ENCODE peak calls at places on chromosomes 4 and X, in four cellular contexts. R is K562, W is HepG2, D is GM12878. C is an unnamed sample.

GRCh38 chr4:8838296-8838695 is 33.3 kb downstream of the HMX1 start:
- DNase-seq in W (no peak), R (no peak), D (no peak), C (no peak)

GRCh38 chr4:48329976-48330375 is 11.4 kb upstream of the SLAIN2 start:
- DNase-seq in D (no peak), R (no peak), W (no peak), C (no peak)

GRCh38 chrX:96719161-96719875 is 34.7 kb downstream of the DIAPH2 start:
- DNase-seq in W (no peak), R (no peak), D (no peak), C (no peak)

GRCh38 chr4:120555058-120555457 is 367.5 kb downstream of the PRDM5 start:
- DNase-seq in R (no peak), W (no peak), D (no peak), C (no peak)

GRCh38 chr4:37908488-37909343 is 17.8 kb downstream of the TBC1D1 start:
- DNase-seq in D (no peak), W (no peak), R (no peak), C (no peak)

GRCh38 chr4:110170861-110171260 is 27.6 kb downstream of the ELOVL6 start:
- DNase-seq in D (no peak), W (no peak), R (no peak), C (peak)

GRCh38 chr4:3226467-3226866 is 22.5 kb upstream of the MSANTD1 start:
- DNase-seq in D (no peak), W (no peak), R (no peak), C (no peak)

GRCh38 chr4:178963646-178964045 is 1521.4 kb upstream of the AGA start:
- DNase-seq in D (no peak), W (no peak), R (no peak), C (no peak)

GRCh38 chr4:25915359-25915716 is 1.3 kb downstream of the SMIM20 start:
- DNase-seq in D (no peak), R (peak), W (no peak), C (no peak)

GRCh38 chr4:183118585-183118984 is 19.5 kb downstream of the WWC2 start:
- DNase-seq in W (no peak), D (no peak), R (no peak), C (no peak)

GRCh38 chr4:141058739-141059507 is 74.3 kb downstream of the RNF150 start:
- DNase-seq in W (no peak), R (no peak), D (no peak), C (no peak)

GRCh38 chrX:7083468-7084396 is 63.8 kb upstream of the STS start:
- DNase-seq in W (no peak), R (no peak), D (peak), C (no peak)

GRCh38 chr4:3452376-3452775 is 10.6 kb downstream of the HGFAC start:
- DNase-seq in W (peak), D (no peak), R (peak), C (peak)

GRCh38 chr4:71338846-71339593 is at the start of gene SLC4A4:
- DNase-seq in D (peak), R (no peak), W (no peak), C (no peak)
- TF ChIP-seq CBFB in D (peak), R (no peak), W (no peak), C (no peak)

GRCh38 chr4:66014146-66014765 is 344.0 kb upstream of the EPHA5 start:
- DNase-seq in D (no peak), W (peak), R (no peak), C (peak)
- TF ChIP-seq CBFB in D (no peak), W (no peak), R (no peak), C (no peak)

GRCh38 chr4:98482847-98483806 is 175.3 kb downstream of the TSPAN5 start:
- DNase-seq in W (peak), R (no peak), D (peak), C (no peak)
- TF ChIP-seq CBFB in W (no peak), R (no peak), D (no peak), C (no peak)

GRCh38 chr4:89284828-89285227 is 22.8 kb downstream of the GPRIN3 start:
- DNase-seq in W (no peak), R (no peak), D (no peak), C (no peak)
- TF ChIP-seq CBFB in W (no peak), R (no peak), D (no peak), C (no peak)

DNA sequence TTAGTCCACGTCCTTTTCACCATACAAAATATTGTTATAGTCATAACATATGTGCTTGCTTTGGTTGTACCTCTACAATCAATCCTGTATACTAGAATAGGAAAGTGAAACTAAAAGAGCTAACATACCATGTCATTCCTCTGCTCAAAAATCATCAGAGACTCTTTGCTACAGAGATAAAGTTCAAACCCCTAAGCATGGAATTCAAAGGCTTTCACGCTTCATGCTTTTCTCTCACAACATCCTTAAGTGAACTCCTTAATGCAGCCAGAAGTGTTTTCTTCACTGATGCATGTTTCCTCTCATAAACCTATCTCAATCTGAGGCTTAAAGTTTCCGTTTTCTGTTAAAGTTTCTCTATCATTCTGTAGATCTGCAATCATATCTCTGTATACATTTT is 744.6 kb upstream of the IGFBP7 start:
- DNase-seq in W (no peak), R (no peak), D (no peak), C (no peak)
- TF ChIP-seq CBFB in W (no peak), R (no peak), D (no peak), C (no peak)

GRCh38 chr4:1232661-1233621 is 16.0 kb downstream of the CTBP1 start:
- DNase-seq in D (no peak), R (no peak), W (no peak), C (no peak)

GRCh38 chr4:1235381-1236102 is 13.4 kb downstream of the CTBP1 start:
- DNase-seq in R (no peak), D (no peak), W (no peak), C (no peak)

GRCh38 chr4:1234296-1234695 is 14.6 kb downstream of the CTBP1 start:
- DNase-seq in D (no peak), W (no peak), R (no peak), C (no peak)

GRCh38 chr4:1234811-1235292 is 14.1 kb downstream of the CTBP1 start:
- DNase-seq in W (no peak), R (no peak), D (no peak), C (no peak)

DNA sequence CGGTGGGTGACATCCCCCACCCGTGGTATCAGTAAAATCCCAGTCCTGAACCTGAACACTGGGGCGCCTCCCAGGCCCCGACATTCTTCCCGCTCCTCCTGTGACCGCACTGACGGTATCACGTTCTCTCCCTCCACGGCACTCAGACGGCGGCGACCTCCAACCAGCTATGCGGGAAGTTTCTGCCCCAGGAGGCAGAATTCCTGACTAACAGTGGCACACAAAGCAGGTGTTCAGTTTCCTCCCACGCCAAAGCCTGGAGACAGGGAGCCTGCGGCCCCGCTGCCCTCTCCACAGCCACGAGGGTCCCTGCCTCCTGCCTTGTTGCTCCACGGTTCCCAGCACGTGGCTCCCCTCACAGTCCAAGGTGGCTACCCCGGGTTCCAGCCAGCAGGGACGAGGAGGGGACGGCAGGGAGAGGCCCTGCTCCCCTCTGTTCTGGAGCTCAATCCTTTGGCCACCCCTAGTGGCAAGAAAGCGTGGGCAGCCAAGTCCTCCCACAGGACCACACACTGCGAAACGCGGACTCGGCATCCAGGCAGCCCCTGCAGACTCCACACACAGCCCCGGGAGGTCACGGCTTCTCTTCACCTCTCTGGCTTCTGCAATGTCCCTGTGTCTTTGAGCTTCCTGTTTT is 15.2 kb downstream of the CTBP1 start:
- DNase-seq in D (no peak), R (no peak), W (no peak), C (no peak)
- TF ChIP-seq CBFB in D (no peak), R (no peak), W (no peak), C (no peak)

GRCh38 chr4:79650794-79651431 is 242.9 kb upstream of the GK2 start:
- DNase-seq in R (no peak), W (no peak), D (no peak), C (no peak)
- TF ChIP-seq CBFB in R (no peak), W (no peak), D (no peak), C (no peak)

GRCh38 chrX:42930951-42931350 is 153.0 kb upstream of the PPP1R2C start:
- DNase-seq in R (no peak), D (no peak), W (no peak), C (no peak)
- TF ChIP-seq CBFB in R (no peak), D (no peak), W (no peak), C (no peak)

C was measured in WTC11.